ENCODE peak calls at places on chromosomes 16 and 17, in six cellular contexts. C is heart right ventricle; H is CD8-positive, alpha-beta T cell; W is GM23338; B is uterus; Z is heart left ventricle. I is an unnamed sample. For H3K4me1, the result is how much of the 10 kb centered on the place peaks cover.

GRCh38 chr17:57902117-57902799 is 52.4 kb upstream of the MRPS23 start:
- DNase-seq in C (no peak), W (no peak), Z (peak), B (no peak), H (no peak), I (no peak)

GRCh38 chr17:14616508-14616907 is 315.6 kb downstream of the HS3ST3B1 start:
- DNase-seq in C (no peak), B (no peak), W (no peak), Z (no peak), H (no peak), I (no peak)

GRCh38 chr17:973053-973452 is 6.5 kb downstream of the NXN start:
- DNase-seq in W (peak), H (no peak), C (no peak), B (no peak), Z (peak), I (no peak)

GRCh38 chr16:20611350-20611902 is 35.3 kb upstream of the ACSM2B start:
- DNase-seq in C (peak), H (no peak), W (no peak), B (no peak), Z (peak), I (no peak)

GRCh38 chr16:85163278-85164112 is 51.2 kb upstream of the CIBAR2 start:
- DNase-seq in W (no peak), C (no peak), H (no peak), B (no peak), Z (no peak), I (no peak)

GRCh38 chr16:87028481-87029320 is 288.5 kb downstream of the C16orf95 start:
- DNase-seq in H (no peak), Z (no peak), B (no peak), W (no peak), C (no peak), I (no peak)

GRCh38 chr17:30378797-30379302 is at the start of gene CPD:
- DNase-seq in C (peak), Z (peak), B (peak), W (peak), H (peak), I (peak)

GRCh38 chr17:29563816-29564215 is 3.0 kb downstream of the ABHD15 start:
- DNase-seq in W (no peak), C (no peak), Z (no peak), H (no peak), B (no peak), I (no peak)

GRCh38 chr17:32971171-32971570 is 20.5 kb upstream of the SPACA3 start:
- DNase-seq in H (no peak), C (no peak), B (no peak), Z (no peak), W (no peak), I (no peak)

GRCh38 chr16:86090461-86091170 is 191.7 kb downstream of the IRF8 start:
- DNase-seq in W (no peak), C (no peak), Z (no peak), B (no peak), H (no peak), I (no peak)

GRCh38 chr17:5747964-5748363 is 163.7 kb upstream of the NLRP1 start:
- DNase-seq in B (no peak), Z (no peak), C (no peak), H (no peak), W (no peak), I (no peak)

GRCh38 chr17:32142857-32143524 is 689 bp downstream of the RHOT1 start:
- DNase-seq in B (peak), H (no peak), C (peak), Z (peak), W (peak), I (peak)

GRCh38 chr16:3625911-3626732 is 14.7 kb upstream of the SLX4 start:
- DNase-seq in Z (no peak), H (no peak), B (no peak), C (no peak), W (no peak), I (no peak)

DNA sequence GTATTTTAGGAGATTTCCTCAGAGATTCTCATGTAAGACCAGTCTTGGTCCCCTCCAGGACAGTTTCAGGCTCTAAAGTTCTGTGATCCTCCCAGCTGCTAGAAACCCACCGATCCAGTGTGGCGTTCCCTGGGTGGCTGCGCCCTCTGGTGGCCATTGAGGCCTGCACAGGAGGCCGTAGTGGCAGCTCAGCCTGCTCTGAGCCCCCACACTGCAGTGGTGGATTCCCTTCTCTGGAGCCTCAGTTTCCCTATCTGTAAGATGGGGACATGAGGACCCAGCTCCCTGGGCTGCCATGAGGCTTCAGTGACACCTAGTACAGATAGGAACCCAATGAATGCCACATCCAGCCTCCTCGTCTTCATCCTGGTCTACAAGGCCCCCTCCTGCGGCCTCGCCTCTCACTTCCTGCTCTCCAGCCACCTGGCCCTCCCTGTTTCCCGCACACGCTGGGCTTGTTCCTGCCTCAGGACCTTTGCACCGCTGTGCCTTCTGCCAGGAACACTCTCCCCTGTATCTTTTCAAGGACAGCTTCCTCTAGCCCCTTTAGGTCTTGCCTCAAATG is 16.5 kb downstream of the CCDC102A start:
- DNase-seq in B (peak), H (peak), W (peak), Z (peak), C (peak), I (peak)
- H3K4me3 ChIP-seq in B (no peak), H (no peak), W (no peak), Z (no peak), C (no peak), I (no peak)

DNA sequence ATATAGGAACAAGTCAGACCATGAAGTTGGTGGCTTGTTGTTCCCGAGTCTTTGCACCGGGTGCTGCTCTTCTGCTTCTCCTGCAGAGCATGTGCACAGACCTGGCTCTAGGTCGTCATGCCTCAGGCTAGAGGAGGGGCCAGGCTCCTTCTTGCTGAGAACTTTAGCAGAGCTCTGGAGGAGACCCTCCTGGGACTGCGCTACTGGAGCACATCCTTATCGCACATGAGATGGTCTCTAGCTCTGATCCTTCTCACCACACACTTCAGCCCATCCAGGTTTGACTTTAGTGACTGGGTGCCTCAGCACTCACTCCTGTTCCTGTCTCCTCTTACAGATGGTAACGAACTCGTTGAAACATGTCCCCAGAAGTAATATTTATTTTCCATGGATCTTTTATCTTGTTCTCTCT is 14.9 kb downstream of the FOXK2 start:
- DNase-seq in Z (no peak), B (no peak), H (no peak), W (no peak), C (no peak), I (no peak)
- H3K4me1 ChIP-seq in Z (half or more), B (under half), H (under half), W (under half), C (half or more), I (half or more)

DNA sequence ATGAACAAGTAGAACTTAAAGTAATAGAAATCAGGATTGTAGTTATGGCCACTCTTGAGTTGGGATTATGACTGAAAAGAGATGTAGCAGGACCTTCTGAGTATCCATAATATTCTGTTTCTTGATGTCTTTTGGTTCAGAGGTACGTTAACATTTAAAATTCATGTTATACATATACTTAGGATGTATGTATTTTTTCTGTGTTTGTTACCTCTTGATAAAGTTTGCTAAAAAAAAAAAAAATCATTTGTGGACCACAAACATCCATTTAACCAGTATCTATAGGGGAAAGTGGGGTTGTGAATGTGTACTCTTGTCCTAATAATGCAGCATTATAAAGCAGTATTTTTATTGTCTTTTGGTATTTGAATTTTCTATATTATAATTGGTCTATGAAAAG is 65.6 kb downstream of the BCAS3 start:
- DNase-seq in H (no peak), C (no peak), B (no peak), W (no peak), Z (no peak), I (no peak)
- H3K27ac ChIP-seq in H (no peak), C (no peak), B (no peak), W (peak), Z (no peak), I (peak)

GRCh38 chr17:48575673-48576478 is 2.3 kb downstream of the HOXB4 start:
- DNase-seq in W (no peak), Z (no peak), H (no peak), B (no peak), C (no peak), I (no peak)

GRCh38 chr17:48576479-48577309 is 1.5 kb downstream of the HOXB4 start:
- DNase-seq in B (no peak), Z (no peak), H (no peak), W (no peak), C (no peak), I (peak)

GRCh38 chr17:48571826-48572417 is 6.2 kb downstream of the HOXB4 start:
- DNase-seq in H (no peak), W (no peak), C (no peak), B (no peak), Z (no peak), I (no peak)

GRCh38 chr17:48575066-48575582 is 3.0 kb downstream of the HOXB4 start:
- DNase-seq in H (no peak), B (no peak), W (no peak), C (no peak), Z (no peak), I (no peak)

GRCh38 chr17:48574523-48575065 is 3.6 kb downstream of the HOXB4 start:
- DNase-seq in C (no peak), W (no peak), B (no peak), H (no peak), Z (no peak), I (no peak)
- H3K4me3 ChIP-seq in C (no peak), W (peak), B (no peak), H (no peak), Z (no peak), I (no peak)

GRCh38 chr16:30091474-30092372 is at the start of gene TBX6:
- DNase-seq in H (peak), Z (peak), C (peak), B (peak), W (peak), I (peak)
- H3K4me1 ChIP-seq in H (half or more), Z (under half), C (under half), B (under half), W (under half), I (under half)

GRCh38 chr17:8312251-8312650 is 2.2 kb downstream of the ARHGEF15 start:
- DNase-seq in H (no peak), Z (peak), C (no peak), B (no peak), W (no peak), I (no peak)

GRCh38 chr17:8314797-8315739 is 5.0 kb downstream of the ARHGEF15 start:
- DNase-seq in C (no peak), Z (no peak), B (no peak), H (no peak), W (peak), I (no peak)

GRCh38 chr17:8310601-8311123 is 621 bp downstream of the ARHGEF15 start:
- DNase-seq in W (no peak), B (no peak), H (no peak), C (peak), Z (peak), I (no peak)

GRCh38 chr17:8312726-8313600 is 2.9 kb downstream of the ARHGEF15 start:
- DNase-seq in H (no peak), W (no peak), Z (peak), C (no peak), B (no peak), I (no peak)

GRCh38 chr17:8311131-8311790 is 1.2 kb downstream of the ARHGEF15 start:
- DNase-seq in W (no peak), Z (peak), C (peak), B (no peak), H (no peak), I (no peak)
- H3K27ac ChIP-seq in W (no peak), Z (peak), C (peak), B (peak), H (no peak), I (no peak)

GRCh38 chr17:43891851-43892671 is 15.3 kb downstream of the MPP2 start:
- DNase-seq in H (no peak), W (peak), B (no peak), C (no peak), Z (no peak), I (no peak)
- H3K4me3 ChIP-seq in H (no peak), W (peak), B (no peak), C (no peak), Z (no peak), I (no peak)